ENCODE peak calls at places on chromosomes 13 and 19, in seven cellular contexts. One of them, this sample, is unnamed.

GRCh38 chr19:17328517-17329060 is 6.1 kb downstream of the ANO8 start:
- DNase-seq in choroid plexus epithelial cell: no peak
- DNase-seq in bronchial epithelial cell: no peak
- DNase-seq in AG04449: no peak
- DNase-seq in heart right ventricle: no peak
- DNase-seq in fibroblast of pulmonary artery: no peak
- DNase-seq in colonic mucosa: no peak
- DNase-seq in this sample: no peak

GRCh38 chr13:110349239-110349638 is 42.2 kb downstream of the COL4A2 start:
- DNase-seq in choroid plexus epithelial cell: no peak
- DNase-seq in bronchial epithelial cell: no peak
- DNase-seq in AG04449: no peak
- DNase-seq in heart right ventricle: no peak
- DNase-seq in fibroblast of pulmonary artery: no peak
- DNase-seq in colonic mucosa: no peak
- DNase-seq in this sample: no peak

GRCh38 chr19:46442808-46443450 is 14.2 kb upstream of the PNMA8C start:
- DNase-seq in choroid plexus epithelial cell: peak
- DNase-seq in bronchial epithelial cell: peak
- DNase-seq in AG04449: peak
- DNase-seq in heart right ventricle: no peak
- DNase-seq in fibroblast of pulmonary artery: peak
- DNase-seq in colonic mucosa: no peak
- DNase-seq in this sample: no peak

GRCh38 chr13:45817833-45818232 is 33.7 kb downstream of the SIAH3 start:
- DNase-seq in choroid plexus epithelial cell: peak
- DNase-seq in bronchial epithelial cell: peak
- DNase-seq in AG04449: no peak
- DNase-seq in heart right ventricle: no peak
- DNase-seq in fibroblast of pulmonary artery: peak
- DNase-seq in colonic mucosa: no peak
- DNase-seq in this sample: no peak

GRCh38 chr19:38714354-38714778 is 29.9 kb downstream of the CAPN12 start:
- DNase-seq in choroid plexus epithelial cell: no peak
- DNase-seq in bronchial epithelial cell: no peak
- DNase-seq in AG04449: no peak
- DNase-seq in heart right ventricle: peak
- DNase-seq in fibroblast of pulmonary artery: no peak
- DNase-seq in colonic mucosa: no peak
- DNase-seq in this sample: no peak

GRCh38 chr19:13834308-13834790 is 39.1 kb downstream of the ZSWIM4 start:
- DNase-seq in choroid plexus epithelial cell: peak
- DNase-seq in bronchial epithelial cell: peak
- DNase-seq in AG04449: no peak
- DNase-seq in heart right ventricle: no peak
- DNase-seq in fibroblast of pulmonary artery: no peak
- DNase-seq in colonic mucosa: no peak
- DNase-seq in this sample: no peak

GRCh38 chr13:41386206-41386605 is 71.1 kb upstream of the RGCC start:
- DNase-seq in choroid plexus epithelial cell: no peak
- DNase-seq in bronchial epithelial cell: no peak
- DNase-seq in AG04449: no peak
- DNase-seq in heart right ventricle: no peak
- DNase-seq in fibroblast of pulmonary artery: no peak
- DNase-seq in colonic mucosa: no peak
- DNase-seq in this sample: no peak

GRCh38 chr13:30255696-30256095 is 51.7 kb downstream of the KATNAL1 start:
- DNase-seq in choroid plexus epithelial cell: no peak
- DNase-seq in bronchial epithelial cell: peak
- DNase-seq in AG04449: no peak
- DNase-seq in heart right ventricle: no peak
- DNase-seq in fibroblast of pulmonary artery: peak
- DNase-seq in colonic mucosa: no peak
- DNase-seq in this sample: no peak

GRCh38 chr19:49807174-49807830 is 5.8 kb downstream of the FUZ start:
- DNase-seq in choroid plexus epithelial cell: no peak
- DNase-seq in bronchial epithelial cell: no peak
- DNase-seq in AG04449: no peak
- DNase-seq in heart right ventricle: no peak
- DNase-seq in fibroblast of pulmonary artery: no peak
- DNase-seq in colonic mucosa: no peak
- DNase-seq in this sample: no peak

GRCh38 chr19:18503971-18504885 is 17.6 kb downstream of the ELL start:
- DNase-seq in choroid plexus epithelial cell: no peak
- DNase-seq in bronchial epithelial cell: no peak
- DNase-seq in AG04449: no peak
- DNase-seq in heart right ventricle: no peak
- DNase-seq in fibroblast of pulmonary artery: no peak
- DNase-seq in colonic mucosa: peak
- DNase-seq in this sample: peak

GRCh38 chr19:49894011-49894664 is 2.5 kb downstream of the IL4I1 start:
- DNase-seq in choroid plexus epithelial cell: no peak
- DNase-seq in bronchial epithelial cell: no peak
- DNase-seq in AG04449: no peak
- DNase-seq in heart right ventricle: no peak
- DNase-seq in fibroblast of pulmonary artery: no peak
- DNase-seq in colonic mucosa: no peak
- DNase-seq in this sample: no peak

GRCh38 chr13:111872475-111873150 is 194.3 kb upstream of the SOX1 start:
- DNase-seq in choroid plexus epithelial cell: no peak
- DNase-seq in bronchial epithelial cell: no peak
- DNase-seq in AG04449: no peak
- DNase-seq in heart right ventricle: no peak
- DNase-seq in fibroblast of pulmonary artery: no peak
- DNase-seq in colonic mucosa: no peak
- DNase-seq in this sample: no peak

GRCh38 chr13:99179460-99179859 is 21.2 kb upstream of the UBAC2 start:
- DNase-seq in choroid plexus epithelial cell: no peak
- DNase-seq in bronchial epithelial cell: no peak
- DNase-seq in AG04449: no peak
- DNase-seq in heart right ventricle: no peak
- DNase-seq in fibroblast of pulmonary artery: no peak
- DNase-seq in colonic mucosa: peak
- DNase-seq in this sample: no peak

GRCh38 chr13:91072511-91072910 is 275.0 kb upstream of the MIR17HG start:
- DNase-seq in choroid plexus epithelial cell: no peak
- DNase-seq in bronchial epithelial cell: no peak
- DNase-seq in AG04449: no peak
- DNase-seq in heart right ventricle: no peak
- DNase-seq in fibroblast of pulmonary artery: no peak
- DNase-seq in colonic mucosa: no peak
- DNase-seq in this sample: peak

GRCh38 chr13:24651718-24652345 is 28.4 kb upstream of the ATP12A start:
- DNase-seq in choroid plexus epithelial cell: no peak
- DNase-seq in bronchial epithelial cell: peak
- DNase-seq in AG04449: no peak
- DNase-seq in heart right ventricle: no peak
- DNase-seq in fibroblast of pulmonary artery: no peak
- DNase-seq in colonic mucosa: peak
- DNase-seq in this sample: peak

GRCh38 chr13:22960827-22961226 is 220.0 kb upstream of the SGCG start:
- DNase-seq in choroid plexus epithelial cell: no peak
- DNase-seq in bronchial epithelial cell: no peak
- DNase-seq in AG04449: no peak
- DNase-seq in heart right ventricle: no peak
- DNase-seq in fibroblast of pulmonary artery: no peak
- DNase-seq in colonic mucosa: no peak
- DNase-seq in this sample: no peak

GRCh38 chr13:23007430-23007829 is 173.3 kb upstream of the SGCG start:
- DNase-seq in choroid plexus epithelial cell: no peak
- DNase-seq in bronchial epithelial cell: no peak
- DNase-seq in AG04449: no peak
- DNase-seq in heart right ventricle: peak
- DNase-seq in fibroblast of pulmonary artery: no peak
- DNase-seq in colonic mucosa: no peak
- DNase-seq in this sample: no peak

GRCh38 chr19:48095637-48096175 is 14.9 kb downstream of the PLA2G4C start:
- DNase-seq in choroid plexus epithelial cell: no peak
- DNase-seq in bronchial epithelial cell: no peak
- DNase-seq in AG04449: no peak
- DNase-seq in heart right ventricle: no peak
- DNase-seq in fibroblast of pulmonary artery: no peak
- DNase-seq in colonic mucosa: no peak
- DNase-seq in this sample: no peak

GRCh38 chr13:46909037-46909436 is 12.2 kb upstream of the HTR2A start:
- DNase-seq in choroid plexus epithelial cell: no peak
- DNase-seq in bronchial epithelial cell: no peak
- DNase-seq in AG04449: no peak
- DNase-seq in heart right ventricle: no peak
- DNase-seq in fibroblast of pulmonary artery: peak
- DNase-seq in colonic mucosa: no peak
- DNase-seq in this sample: no peak

GRCh38 chr19:45782820-45783785 is 813 bp upstream of the DMPK start:
- DNase-seq in choroid plexus epithelial cell: peak
- DNase-seq in bronchial epithelial cell: no peak
- DNase-seq in AG04449: peak
- DNase-seq in heart right ventricle: peak
- DNase-seq in fibroblast of pulmonary artery: peak
- DNase-seq in colonic mucosa: no peak
- DNase-seq in this sample: no peak

GRCh38 chr13:21124853-21125252 is 51.5 kb downstream of the SKA3 start:
- DNase-seq in choroid plexus epithelial cell: peak
- DNase-seq in bronchial epithelial cell: peak
- DNase-seq in AG04449: no peak
- DNase-seq in heart right ventricle: no peak
- DNase-seq in fibroblast of pulmonary artery: peak
- DNase-seq in colonic mucosa: no peak
- DNase-seq in this sample: no peak

GRCh38 chr19:37943480-37943879 is 36.5 kb downstream of the SIPA1L3 start:
- DNase-seq in choroid plexus epithelial cell: no peak
- DNase-seq in bronchial epithelial cell: no peak
- DNase-seq in AG04449: no peak
- DNase-seq in heart right ventricle: no peak
- DNase-seq in fibroblast of pulmonary artery: no peak
- DNase-seq in colonic mucosa: peak
- DNase-seq in this sample: peak

GRCh38 chr19:52570005-52570861 is at the start of gene ZNF701:
- DNase-seq in choroid plexus epithelial cell: peak
- DNase-seq in bronchial epithelial cell: peak
- DNase-seq in AG04449: peak
- DNase-seq in heart right ventricle: peak
- DNase-seq in fibroblast of pulmonary artery: peak
- DNase-seq in colonic mucosa: peak
- DNase-seq in this sample: peak
- TF ChIP-seq CTCF in choroid plexus epithelial cell: peak
- TF ChIP-seq CTCF in bronchial epithelial cell: peak
- TF ChIP-seq CTCF in AG04449: peak
- TF ChIP-seq CTCF in heart right ventricle: peak
- TF ChIP-seq CTCF in fibroblast of pulmonary artery: no peak
- TF ChIP-seq CTCF in colonic mucosa: no peak
- TF ChIP-seq CTCF in this sample: peak

GRCh38 chr19:1776606-1777147 is 23.4 kb downstream of the ONECUT3 start:
- DNase-seq in choroid plexus epithelial cell: no peak
- DNase-seq in bronchial epithelial cell: no peak
- DNase-seq in AG04449: no peak
- DNase-seq in heart right ventricle: no peak
- DNase-seq in fibroblast of pulmonary artery: no peak
- DNase-seq in colonic mucosa: no peak
- DNase-seq in this sample: no peak
- H3K4me3 ChIP-seq in choroid plexus epithelial cell: no peak
- H3K4me3 ChIP-seq in bronchial epithelial cell: no peak
- H3K4me3 ChIP-seq in AG04449: no peak
- H3K4me3 ChIP-seq in heart right ventricle: no peak
- H3K4me3 ChIP-seq in fibroblast of pulmonary artery: no peak
- H3K4me3 ChIP-seq in colonic mucosa: no peak
- H3K4me3 ChIP-seq in this sample: no peak

GRCh38 chr19:19732579-19733501 is at the start of gene ZNF14:
- DNase-seq in choroid plexus epithelial cell: peak
- DNase-seq in bronchial epithelial cell: peak
- DNase-seq in AG04449: peak
- DNase-seq in heart right ventricle: peak
- DNase-seq in fibroblast of pulmonary artery: peak
- DNase-seq in colonic mucosa: peak
- DNase-seq in this sample: peak
- TF ChIP-seq CTCF in choroid plexus epithelial cell: peak
- TF ChIP-seq CTCF in bronchial epithelial cell: peak
- TF ChIP-seq CTCF in AG04449: peak
- TF ChIP-seq CTCF in heart right ventricle: peak
- TF ChIP-seq CTCF in fibroblast of pulmonary artery: peak
- TF ChIP-seq CTCF in colonic mucosa: no peak
- TF ChIP-seq CTCF in this sample: peak

DNA sequence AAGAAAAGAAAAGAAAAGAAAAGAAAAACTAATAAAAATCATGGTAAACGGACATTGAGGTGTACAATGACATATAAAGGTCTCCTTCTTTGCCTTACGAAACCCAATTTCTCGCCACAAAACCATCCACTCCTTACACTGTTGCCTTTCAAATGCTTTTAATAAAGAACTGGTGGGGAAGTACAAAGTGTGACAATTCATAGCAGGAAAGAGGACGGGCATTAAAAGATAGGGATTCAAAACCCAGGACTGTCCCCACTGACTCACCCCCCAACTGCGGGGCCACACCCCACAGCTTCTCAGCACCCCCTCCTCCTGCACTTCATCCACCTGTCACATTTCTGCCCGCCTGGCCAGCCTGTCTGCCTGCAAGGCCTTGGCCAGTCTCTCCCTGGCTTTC is 2.4 kb downstream of the MBD3L2B start:
- DNase-seq in choroid plexus epithelial cell: no peak
- DNase-seq in bronchial epithelial cell: no peak
- DNase-seq in AG04449: no peak
- DNase-seq in heart right ventricle: no peak
- DNase-seq in fibroblast of pulmonary artery: no peak
- DNase-seq in colonic mucosa: no peak
- DNase-seq in this sample: no peak
- H3K4me3 ChIP-seq in choroid plexus epithelial cell: no peak
- H3K4me3 ChIP-seq in bronchial epithelial cell: no peak
- H3K4me3 ChIP-seq in AG04449: no peak
- H3K4me3 ChIP-seq in heart right ventricle: no peak
- H3K4me3 ChIP-seq in fibroblast of pulmonary artery: no peak
- H3K4me3 ChIP-seq in colonic mucosa: no peak
- H3K4me3 ChIP-seq in this sample: no peak

GRCh38 chr13:58994778-58995177 is 1169.0 kb downstream of the DIAPH3 start:
- DNase-seq in choroid plexus epithelial cell: peak
- DNase-seq in bronchial epithelial cell: no peak
- DNase-seq in AG04449: no peak
- DNase-seq in heart right ventricle: no peak
- DNase-seq in fibroblast of pulmonary artery: peak
- DNase-seq in colonic mucosa: no peak
- DNase-seq in this sample: no peak
- TF ChIP-seq CTCF in choroid plexus epithelial cell: peak
- TF ChIP-seq CTCF in bronchial epithelial cell: no peak
- TF ChIP-seq CTCF in AG04449: no peak
- TF ChIP-seq CTCF in heart right ventricle: no peak
- TF ChIP-seq CTCF in fibroblast of pulmonary artery: peak
- TF ChIP-seq CTCF in colonic mucosa: no peak
- TF ChIP-seq CTCF in this sample: peak

This sample was measured in Caco-2.